ENCODE peak calls at places on chromosomes 5 and 9, in nine cellular contexts. U is B cell; D is uterus; E is GM20000; L is cardiac fibroblast; Q is upper lobe of right lung; S is mammary epithelial cell; G is left lung; W is CD8-positive, alpha-beta T cell. X is an unnamed sample.

GRCh38 chr9:84823426-84824271 is 154.1 kb downstream of the NTRK2 start:
- DNase-seq in U (no peak), D (no peak), E (no peak), L (no peak), Q (no peak), S (peak; percentile 13), G (no peak), W (no peak), X (peak; percentile 12)

GRCh38 chr9:23669776-23670175 is 156.3 kb downstream of the ELAVL2 start:
- DNase-seq in U (no peak), D (no peak), E (no peak), L (no peak), Q (no peak), S (no peak), G (no peak), W (no peak), X (no peak)

GRCh38 chr9:135850737-135851136 is 56.6 kb downstream of the CAMSAP1 start:
- DNase-seq in U (no peak), D (no peak), E (no peak), L (no peak), Q (no peak), S (no peak), G (no peak), W (no peak), X (no peak)

GRCh38 chr5:174608631-174609097 is 115.7 kb upstream of the MSX2 start:
- DNase-seq in U (no peak), D (peak; percentile 29), E (no peak), L (no peak), Q (peak; percentile 89), S (no peak), G (peak; percentile 81), W (no peak), X (peak; percentile 6)

GRCh38 chr9:68878450-68878849 is 135.5 kb downstream of the PRKACG start:
- DNase-seq in U (no peak), D (no peak), E (no peak), L (no peak), Q (no peak), S (no peak), G (no peak), W (no peak), X (no peak)

GRCh38 chr5:96219580-96220281 is 213.3 kb downstream of the PCSK1 start:
- DNase-seq in U (no peak), D (no peak), E (no peak), L (peak; percentile 88), Q (no peak), S (peak; percentile 88), G (no peak), W (no peak), X (no peak)

GRCh38 chr9:3828495-3828894 is 302.7 kb upstream of the RFX3 start:
- DNase-seq in U (no peak), D (no peak), E (no peak), L (peak; percentile 64), Q (no peak), S (peak; percentile 60), G (no peak), W (no peak), X (no peak)

GRCh38 chr9:137244486-137245449 is 3.7 kb downstream of the TUBB4B start:
- DNase-seq in U (no peak), D (no peak), E (no peak), L (peak; percentile 10), Q (no peak), S (no peak), G (no peak), W (no peak), X (no peak)

GRCh38 chr5:73822989-73823339 is 197.0 kb downstream of the ARHGEF28 start:
- DNase-seq in U (no peak), D (no peak), E (no peak), L (peak; percentile 57), Q (no peak), S (peak; percentile 78), G (no peak), W (no peak), X (no peak)

GRCh38 chr5:151214614-151215545 is 9.0 kb downstream of the CCDC69 start:
- DNase-seq in U (peak; percentile 73), D (no peak), E (peak; percentile 78), L (no peak), Q (no peak), S (no peak), G (no peak), W (peak; percentile 69), X (no peak)

GRCh38 chr5:126067404-126067803 is 355.8 kb upstream of the GRAMD2B start:
- DNase-seq in U (no peak), D (no peak), E (no peak), L (no peak), Q (no peak), S (no peak), G (no peak), W (no peak), X (no peak)

GRCh38 chr9:105158898-105159297 is 85.6 kb upstream of the SLC44A1 start:
- DNase-seq in U (no peak), D (no peak), E (no peak), L (no peak), Q (no peak), S (no peak), G (no peak), W (no peak), X (no peak)

GRCh38 chr5:157172408-157172807 is 6.3 kb upstream of the GARIN3 start:
- DNase-seq in U (peak; percentile 43), D (no peak), E (peak; percentile 82), L (no peak), Q (no peak), S (peak; percentile 17), G (no peak), W (peak; percentile 67), X (no peak)

GRCh38 chr5:9922719-9923118 is 292.6 kb upstream of the TAS2R1 start:
- DNase-seq in U (no peak), D (no peak), E (no peak), L (no peak), Q (no peak), S (no peak), G (no peak), W (no peak), X (no peak)

GRCh38 chr5:95812100-95812472 is 10.4 kb downstream of the GLRX start:
- DNase-seq in U (no peak), D (peak; percentile 41), E (no peak), L (no peak), Q (no peak), S (no peak), G (no peak), W (no peak), X (no peak)

GRCh38 chr9:18438300-18438925 is 35.5 kb upstream of the ADAMTSL1 start:
- DNase-seq in U (no peak), D (peak; percentile 71), E (no peak), L (peak; percentile 53), Q (peak; percentile 62), S (no peak), G (peak; percentile 64), W (no peak), X (peak; percentile 51)

GRCh38 chr5:140576776-140577201 is 12.2 kb downstream of the SLC35A4 start:
- DNase-seq in U (no peak), D (no peak), E (no peak), L (peak; percentile 37), Q (no peak), S (no peak), G (no peak), W (no peak), X (no peak)

GRCh38 chr5:116573279-116573616 is 1.4 kb downstream of the SEMA6A start:
- DNase-seq in U (peak; percentile 17), D (no peak), E (peak; percentile 34), L (no peak), Q (peak; percentile 63), S (peak; percentile 14), G (peak; percentile 80), W (no peak), X (no peak)

DNA sequence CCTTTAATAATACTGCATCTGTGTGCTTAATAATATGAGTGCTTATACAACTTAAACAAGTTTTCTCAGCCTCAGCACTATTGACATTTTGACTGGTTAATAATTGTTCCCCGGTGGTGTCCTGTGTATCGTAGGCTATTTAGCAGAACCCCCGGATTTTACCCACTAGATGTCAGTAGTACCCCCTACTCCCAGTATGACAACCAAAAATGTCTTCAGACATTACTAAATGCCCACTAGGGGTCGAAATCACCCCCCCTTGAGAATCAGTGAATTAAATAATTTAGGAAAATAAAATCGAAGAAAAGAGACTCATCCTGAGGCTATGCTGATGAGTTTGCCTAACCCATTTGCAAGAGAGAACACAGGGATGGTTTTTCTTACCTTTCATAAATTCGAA is 166.3 kb downstream of the ATP10B start:
- DNase-seq in U (no peak), D (no peak), E (peak; percentile 29), L (no peak), Q (no peak), S (no peak), G (no peak), W (no peak), X (no peak)
- TF ChIP-seq CTCF in U (peak; percentile 20), D (no peak), E (peak; percentile 6), L (no peak), Q (peak; percentile 36), S (peak; percentile 36), G (no peak), W (no peak), X (no peak)

DNA sequence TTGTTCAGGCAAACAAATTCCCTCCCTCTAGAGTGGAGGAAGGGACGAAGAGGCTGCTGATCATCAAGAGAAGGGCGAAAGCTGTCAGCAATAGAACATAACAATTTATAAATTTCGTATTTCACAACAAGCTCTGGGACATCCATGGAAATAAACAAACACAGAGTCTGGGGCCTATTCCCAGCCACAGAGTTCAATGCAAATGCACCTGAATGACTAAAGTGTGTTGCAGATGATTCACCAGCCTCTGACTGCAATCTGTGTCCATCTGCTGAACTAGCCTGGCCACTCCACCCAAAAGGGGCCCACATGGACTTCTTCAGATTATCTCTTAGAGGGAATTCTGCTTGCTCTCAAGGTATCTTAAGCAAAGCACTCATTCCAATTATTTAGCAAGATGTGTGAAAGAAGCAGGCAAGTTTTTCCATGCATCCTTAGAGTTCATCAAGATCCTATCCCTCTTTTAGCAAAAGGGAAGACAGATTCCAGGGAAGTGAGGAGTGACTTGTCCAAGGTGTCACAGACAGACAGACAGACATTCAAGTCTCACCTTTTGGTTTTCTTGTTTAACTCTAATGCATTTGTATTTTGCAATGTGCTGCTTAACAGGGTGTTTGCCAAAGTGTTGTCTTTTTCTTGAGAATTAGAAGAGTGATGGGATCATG is 307.8 kb upstream of the PAPPA start:
- DNase-seq in U (no peak), D (no peak), E (no peak), L (peak; percentile 86), Q (no peak), S (peak; percentile 90), G (no peak), W (no peak), X (no peak)
- TF ChIP-seq CTCF in U (no peak), D (no peak), E (no peak), L (no peak), Q (no peak), S (no peak), G (no peak), W (no peak), X (no peak)

DNA sequence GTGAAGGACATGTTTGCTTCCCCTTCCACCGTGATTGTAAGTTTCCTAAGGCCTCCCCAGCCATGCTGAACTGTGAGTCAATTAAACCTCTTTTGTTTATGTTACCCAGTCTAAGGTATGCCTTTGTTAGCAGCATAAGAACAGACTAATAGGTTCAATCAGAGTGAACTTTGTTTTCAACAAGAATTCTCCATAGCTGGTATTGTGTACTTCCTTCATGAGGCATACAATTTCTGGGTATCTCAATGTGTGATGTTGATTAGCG is 535.8 kb upstream of the MEF2C start:
- DNase-seq in U (no peak), D (no peak), E (no peak), L (no peak), Q (no peak), S (no peak), G (no peak), W (no peak), X (no peak)
- TF ChIP-seq CTCF in U (no peak), D (no peak), E (no peak), L (no peak), Q (no peak), S (no peak), G (no peak), W (no peak), X (no peak)

GRCh38 chr5:432201-432927 is 10.6 kb upstream of the EXOC3 start:
- DNase-seq in U (no peak), D (no peak), E (no peak), L (no peak), Q (peak; percentile 48), S (no peak), G (no peak), W (no peak), X (no peak)
- TF ChIP-seq CTCF in U (no peak), D (no peak), E (no peak), L (no peak), Q (no peak), S (no peak), G (no peak), W (no peak), X (no peak)